ENCODE peak calls at places on chromosomes 2 and 18, in five cellular contexts. D is type B pancreatic cell, B is GM10248, X is dorsolateral prefrontal cortex, L is epithelial cell of esophagus. Q is an unnamed sample.

GRCh38 chr2:30888841-30889407 is 81.7 kb upstream of the CAPN13 start:
- DNase-seq in L (peak), X (no peak), D (no peak), B (no peak), Q (no peak)

GRCh38 chr2:74935883-74936483 is 22.5 kb upstream of the POLE4 start:
- DNase-seq in B (no peak), L (peak), X (no peak), D (no peak), Q (no peak)

GRCh38 chr2:68553098-68553497 is 85.7 kb downstream of the APLF start:
- DNase-seq in X (no peak), B (no peak), L (no peak), D (no peak), Q (no peak)

GRCh38 chr2:62071126-62071598 is 124.8 kb upstream of the B3GNT2 start:
- DNase-seq in L (no peak), D (no peak), B (no peak), X (no peak), Q (no peak)

GRCh38 chr2:23418490-23418911 is 33.5 kb downstream of the KLHL29 start:
- DNase-seq in X (no peak), B (no peak), D (peak), L (peak), Q (no peak)

GRCh38 chr2:207163053-207163814 is 2.5 kb downstream of the KLF7 start:
- DNase-seq in B (no peak), X (no peak), L (peak), D (no peak), Q (no peak)

GRCh38 chr2:211671977-211672376 is 866.6 kb downstream of the ERBB4 start:
- DNase-seq in L (no peak), D (no peak), B (no peak), X (no peak), Q (no peak)

GRCh38 chr2:233026211-233026813 is 6.2 kb upstream of the NEU2 start:
- DNase-seq in B (no peak), L (peak), X (no peak), D (no peak), Q (no peak)

GRCh38 chr2:23420840-23421476 is 36.0 kb downstream of the KLHL29 start:
- DNase-seq in D (no peak), X (no peak), L (no peak), B (no peak), Q (no peak)

GRCh38 chr18:28834889-28835288 is 658.0 kb upstream of the CDH2 start:
- DNase-seq in B (no peak), D (no peak), L (peak), X (no peak), Q (no peak)

GRCh38 chr2:216717491-216717901 is 22.1 kb upstream of the IGFBP5 start:
- DNase-seq in B (no peak), L (peak), X (no peak), D (no peak), Q (no peak)

GRCh38 chr2:20027715-20028434 is 15.4 kb upstream of the MATN3 start:
- DNase-seq in L (no peak), X (no peak), B (no peak), D (no peak), Q (no peak)

GRCh38 chr2:226256709-226257401 is 542.8 kb downstream of the IRS1 start:
- DNase-seq in B (no peak), D (no peak), X (no peak), L (no peak), Q (no peak)

GRCh38 chr18:67608909-67609308 is 92.4 kb upstream of the DSEL start:
- DNase-seq in L (no peak), D (no peak), B (no peak), X (no peak), Q (no peak)

GRCh38 chr2:138364554-138365162 is 136.9 kb upstream of the SPOPL start:
- DNase-seq in X (no peak), D (no peak), B (no peak), L (peak), Q (no peak)

GRCh38 chr18:48492880-48493279 is 46.0 kb upstream of the CTIF start:
- DNase-seq in L (peak), B (no peak), D (no peak), X (no peak), Q (no peak)

GRCh38 chr18:63157293-63158011 is 162.1 kb downstream of the BCL2 start:
- DNase-seq in X (no peak), L (no peak), D (no peak), B (no peak), Q (no peak)

GRCh38 chr2:72991980-72992733 is 74.8 kb downstream of the EMX1 start:
- DNase-seq in L (no peak), D (peak), B (no peak), X (peak), Q (no peak)

DNA sequence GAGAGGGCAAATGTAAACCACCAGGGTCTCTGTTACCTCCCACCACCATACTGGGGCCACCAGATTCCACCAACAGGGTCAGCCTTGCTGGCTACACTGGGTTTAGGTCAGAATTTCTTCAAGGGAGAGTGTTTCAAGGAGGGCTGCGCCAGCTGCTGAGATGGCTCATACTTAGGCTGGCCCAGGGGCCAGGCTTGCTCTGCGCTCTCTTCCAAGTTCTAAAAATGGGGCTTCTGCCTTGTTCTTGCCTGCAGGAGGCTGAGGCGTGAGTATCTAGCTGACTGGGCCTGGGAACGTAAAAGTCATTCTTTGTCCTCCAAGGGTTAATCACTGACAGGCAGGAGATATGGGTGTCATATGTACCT is 28.1 kb downstream of the MRPL33 start:
- DNase-seq in X (no peak), D (no peak), B (no peak), L (peak), Q (no peak)
- TF ChIP-seq CTCF in X (no peak), D (no peak), B (no peak), L (no peak), Q (peak)

GRCh38 chr18:41373612-41374011 is 581.4 kb upstream of the PIK3C3 start:
- DNase-seq in B (no peak), D (no peak), L (no peak), X (no peak), Q (no peak)

DNA sequence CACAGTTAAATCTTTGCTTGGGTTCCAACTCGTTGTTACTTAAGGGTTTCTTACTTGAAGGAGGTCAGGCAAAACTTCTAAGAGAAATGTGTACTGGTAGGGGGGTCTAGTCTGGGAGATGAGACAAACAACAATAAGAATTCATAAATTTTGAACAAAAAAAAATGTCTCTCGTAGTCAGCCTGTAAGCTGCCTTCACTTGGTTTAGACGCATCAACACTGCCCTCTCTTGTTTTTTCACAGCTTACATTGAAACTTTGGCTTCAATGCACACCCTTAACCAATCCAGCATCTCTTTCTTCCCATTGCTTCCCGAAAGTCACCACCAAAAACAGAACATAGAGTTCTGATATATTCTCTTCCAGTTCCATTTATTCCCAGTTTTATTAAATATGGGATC is 576.4 kb upstream of the PIK3C3 start:
- DNase-seq in D (no peak), L (peak), B (no peak), X (no peak), Q (no peak)
- TF ChIP-seq CTCF in D (peak), L (peak), B (no peak), X (peak), Q (peak)

GRCh38 chr2:241002275-241003046 is 4.0 kb downstream of the SNED1 start:
- DNase-seq in L (no peak), D (peak), X (no peak), B (no peak), Q (no peak)

GRCh38 chr2:240999873-241000541 is 1.6 kb downstream of the SNED1 start:
- DNase-seq in B (no peak), D (peak), X (no peak), L (no peak), Q (peak)

GRCh38 chr2:241003047-241003360 is 4.6 kb downstream of the SNED1 start:
- DNase-seq in X (no peak), B (no peak), D (peak), L (no peak), Q (no peak)

GRCh38 chr2:241000831-241001321 is 2.5 kb downstream of the SNED1 start:
- DNase-seq in B (no peak), D (peak), L (no peak), X (no peak), Q (no peak)

DNA sequence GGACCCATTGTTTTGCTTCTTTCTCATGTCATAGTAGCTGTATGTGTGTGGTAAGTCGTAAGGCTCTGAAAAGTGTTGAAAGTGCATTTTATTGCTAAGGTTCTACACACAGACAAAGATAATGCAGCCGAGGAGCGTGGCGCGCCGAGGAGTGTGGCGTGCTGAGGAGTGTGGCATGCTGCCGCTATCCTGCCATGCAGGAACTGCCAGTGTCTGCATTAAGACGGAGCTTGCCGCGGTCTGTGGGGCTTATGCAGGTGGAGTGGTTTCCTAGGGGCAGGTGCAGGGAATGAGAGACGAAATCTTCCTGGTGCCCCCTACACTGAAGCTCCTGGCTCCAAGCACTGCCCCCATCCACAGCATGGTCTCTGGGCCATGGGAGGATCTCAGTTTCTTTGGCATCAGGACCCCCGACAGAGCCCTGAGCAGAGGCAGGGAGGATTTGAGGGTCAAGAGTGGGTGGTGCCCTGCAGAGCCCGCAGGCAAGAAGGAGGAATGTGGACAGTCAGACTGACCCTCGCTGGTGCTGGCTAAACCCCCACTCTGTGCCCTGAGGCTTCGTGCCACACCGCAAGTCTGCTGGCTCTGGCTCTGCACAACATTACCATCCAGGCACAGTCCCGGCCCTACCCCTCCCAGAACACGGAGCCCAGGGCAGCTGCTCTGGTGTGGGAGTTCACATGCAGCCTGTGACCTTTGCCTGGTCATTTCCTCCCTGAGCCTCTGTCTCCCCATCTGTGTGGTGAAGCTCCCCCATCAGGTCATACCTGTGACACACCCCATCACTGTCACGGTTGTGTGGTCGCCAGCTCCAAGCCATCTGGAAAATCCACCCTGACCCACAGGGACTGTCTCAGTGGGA is 3.2 kb downstream of the SNED1 start:
- DNase-seq in L (no peak), B (no peak), X (no peak), D (peak), Q (no peak)
- TF ChIP-seq CTCF in L (no peak), B (no peak), X (no peak), D (no peak), Q (no peak)

DNA sequence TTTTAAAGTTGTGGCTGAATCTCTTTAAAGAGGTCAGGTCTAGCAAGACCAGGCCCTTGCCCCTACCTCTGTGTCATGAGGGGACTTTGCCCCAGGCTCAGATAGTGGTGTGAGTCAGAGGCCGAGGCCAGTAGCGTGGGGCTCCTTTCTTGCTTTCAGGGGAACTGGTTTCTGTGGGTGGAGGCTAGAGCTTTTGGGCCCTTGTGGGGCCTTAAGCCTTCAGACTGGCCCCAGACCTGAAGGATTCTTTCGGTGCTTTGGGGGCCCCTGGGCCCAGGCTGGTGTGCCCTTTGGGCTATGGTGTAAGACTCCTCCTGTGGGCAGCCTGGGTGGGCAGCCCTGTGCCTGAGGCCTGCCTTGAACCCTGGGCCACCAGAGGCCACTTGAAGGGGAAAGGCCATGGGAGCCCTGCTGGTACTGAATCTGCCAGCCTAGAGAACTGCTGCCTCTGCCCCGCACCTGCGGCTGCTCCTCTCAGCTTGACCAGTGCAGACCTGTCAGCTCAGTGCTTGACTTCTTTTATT is 21.2 kb downstream of the OTOF start:
- DNase-seq in D (peak), B (no peak), L (peak), X (no peak), Q (no peak)
- TF ChIP-seq CTCF in D (no peak), B (no peak), L (no peak), X (no peak), Q (no peak)

DNA sequence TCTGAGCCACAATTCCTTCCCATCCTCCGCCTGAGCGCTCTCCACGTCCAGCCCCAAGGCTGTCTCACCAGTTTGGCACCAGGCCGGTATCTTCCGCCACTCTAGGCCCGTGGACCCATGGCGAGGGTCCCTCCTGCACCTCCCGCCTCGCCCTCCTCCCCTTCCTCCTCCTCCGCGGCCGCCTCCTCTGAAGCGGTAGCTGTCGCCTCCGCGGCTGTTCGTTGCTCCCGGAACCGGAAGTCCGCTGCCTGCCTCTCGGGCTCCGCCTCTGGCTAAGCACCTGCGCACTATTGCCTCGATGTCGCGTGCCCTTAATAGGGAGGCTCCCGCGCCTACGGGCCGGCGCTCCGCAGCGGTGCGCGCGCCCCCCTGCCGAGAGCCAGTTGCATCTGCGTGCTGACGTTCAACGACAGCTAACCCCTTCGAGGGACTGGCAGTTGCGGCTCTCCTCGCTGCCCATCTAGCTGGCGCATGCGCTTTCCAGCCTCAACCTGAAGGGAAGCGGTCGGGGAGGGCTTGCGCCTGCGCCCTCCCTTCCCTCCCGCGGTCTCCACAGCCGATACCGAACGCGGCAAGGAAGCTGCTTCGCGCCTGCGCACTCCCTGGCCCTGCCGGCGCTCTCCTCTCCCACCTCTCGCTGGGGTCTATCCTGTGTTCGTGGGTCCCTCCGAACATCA is at the start of gene MBD1:
- DNase-seq in L (peak), X (peak), D (peak), B (peak), Q (peak)
- TF ChIP-seq CTCF in L (peak), X (no peak), D (peak), B (no peak), Q (peak)

DNA sequence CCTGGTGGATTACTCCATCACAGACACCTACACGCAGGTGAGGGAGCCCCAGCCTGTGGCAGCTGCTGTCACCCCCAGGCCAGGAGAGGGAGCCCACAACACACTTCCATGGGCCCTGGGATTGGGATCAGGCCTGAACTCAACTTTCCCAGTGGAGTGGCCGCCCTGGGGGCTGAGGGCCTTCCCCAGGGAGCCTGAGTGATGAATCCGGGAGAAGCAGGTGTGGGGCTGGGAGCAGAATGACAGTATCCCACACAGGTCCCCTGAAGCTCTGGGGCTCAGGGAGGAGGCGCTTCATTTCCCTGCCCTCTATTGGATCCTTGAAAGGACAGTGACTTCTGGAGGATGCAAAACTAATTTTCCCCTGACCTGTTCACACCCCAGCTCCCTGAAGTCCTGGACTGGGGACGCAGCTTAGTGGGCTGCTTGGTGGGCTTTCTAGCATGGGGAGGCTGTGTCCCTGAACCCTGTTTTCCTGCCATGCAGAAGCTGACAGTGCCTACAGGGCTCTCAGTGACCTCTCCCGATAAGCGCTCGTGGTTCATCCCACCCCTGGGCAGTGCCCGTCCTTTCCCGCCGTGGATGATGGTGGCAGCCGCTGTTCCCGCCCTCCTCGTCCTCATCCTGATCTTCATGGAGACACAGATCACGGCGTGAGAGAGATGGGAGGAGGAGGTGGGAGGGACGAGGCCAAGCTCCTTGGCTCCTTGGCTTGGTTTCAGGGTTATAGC is 11.0 kb downstream of the SLC4A3 start:
- DNase-seq in B (no peak), L (peak), D (peak), X (no peak), Q (no peak)
- TF ChIP-seq CTCF in B (no peak), L (peak), D (no peak), X (no peak), Q (peak)

Q was measured in chondrocyte.